ENCODE peak calls at places on chromosomes 12 and 14, in four cellular contexts. Z is omental fat pad, E is NCI-H1436, W is AG04449. L is an unnamed sample.

GRCh38 chr12:12503384-12504078 is 59.1 kb downstream of the DUSP16 start:
- DNase-seq in E (no peak), Z (no peak), W (no peak), L (no peak)

GRCh38 chr12:98644433-98644711 is 216 bp downstream of the IKBIP start:
- DNase-seq in W (no peak), E (no peak), Z (no peak), L (no peak)

GRCh38 chr14:51370758-51371386 is 130.8 kb downstream of the TMX1 start:
- DNase-seq in Z (no peak), W (no peak), E (no peak), L (no peak)

GRCh38 chr12:47858511-47859266 is 39.0 kb upstream of the HDAC7 start:
- DNase-seq in Z (no peak), E (no peak), W (no peak), L (no peak)

GRCh38 chr12:116236148-116236731 is 41.3 kb downstream of the MED13L start:
- DNase-seq in W (no peak), Z (no peak), E (peak; percentile 22), L (no peak)

GRCh38 chr12:70828391-70828790 is 92.1 kb downstream of the PTPRR start:
- DNase-seq in E (no peak), W (peak; percentile 84), Z (no peak), L (no peak)

GRCh38 chr14:91897121-91897701 is 29.9 kb upstream of the TC2N start:
- DNase-seq in E (no peak), W (peak; percentile 16), Z (no peak), L (no peak)

GRCh38 chr12:12167847-12168246 is 97.1 kb downstream of the BCL2L14 start:
- DNase-seq in W (no peak), E (no peak), Z (no peak), L (no peak)

GRCh38 chr14:36519431-36520321 is at the start of gene NKX2-1:
- DNase-seq in W (no peak), Z (no peak), E (peak; percentile 82), L (no peak)

GRCh38 chr14:54329082-54329695 is 67.6 kb upstream of the CDKN3 start:
- DNase-seq in Z (no peak), E (peak; percentile 55), W (peak; percentile 16), L (peak; percentile 31)

GRCh38 chr14:73723799-73724621 is 9.8 kb upstream of the PNMA1 start:
- DNase-seq in E (peak; percentile 70), Z (peak; percentile 64), W (peak; percentile 91), L (peak; percentile 82)

GRCh38 chr14:90874599-90874998 is 58.4 kb upstream of the TTC7B start:
- DNase-seq in Z (no peak), W (no peak), E (no peak), L (no peak)

GRCh38 chr14:32259368-32260013 is 56.4 kb upstream of the RNU6-8 start:
- DNase-seq in W (no peak), E (no peak), Z (no peak), L (peak; percentile 49)

GRCh38 chr12:102481705-102482104 is 1.3 kb upstream of the IGF1 start:
- DNase-seq in W (no peak), Z (no peak), E (no peak), L (no peak)

GRCh38 chr14:104678901-104679705 is 10.3 kb upstream of the INF2 start:
- DNase-seq in W (no peak), Z (no peak), E (no peak), L (no peak)

L was measured in non-pigmented ciliary epithelial cell.